ENCODE peak calls at places on chromosomes 4 and X, in eight cellular contexts. X is A549, S is GM12878, R is tibial nerve, U is thyroid gland, P is heart left ventricle, V is stomach, Q is spleen. A is an unnamed sample.

GRCh38 chrX:130994671-130995070 is 63.5 kb upstream of the ARHGAP36 start:
- DNase-seq in X (peak), S (no peak), R (no peak), U (peak), P (no peak), V (no peak), Q (no peak), A (no peak)

GRCh38 chr4:11765849-11766453 is 337.3 kb upstream of the HS3ST1 start:
- DNase-seq in X (peak), S (no peak), R (no peak), U (no peak), P (no peak), V (no peak), Q (no peak), A (peak)

GRCh38 chr4:156195914-156196313 is 242.2 kb upstream of the CTSO start:
- DNase-seq in X (no peak), S (peak), R (no peak), U (no peak), P (no peak), V (no peak), Q (no peak), A (no peak)

GRCh38 chr4:89110541-89110985 is 770 bp upstream of the TIGD2 start:
- DNase-seq in X (no peak), S (no peak), R (no peak), U (peak), P (no peak), V (no peak), Q (no peak), A (peak)

GRCh38 chr4:24527371-24527770 is 57.0 kb downstream of the DHX15 start:
- DNase-seq in X (no peak), S (no peak), R (no peak), U (no peak), P (no peak), V (no peak), Q (no peak), A (no peak)

GRCh38 chr4:145732001-145732400 is 52.1 kb downstream of the C4orf51 start:
- DNase-seq in X (no peak), S (no peak), R (no peak), U (no peak), P (no peak), V (no peak), Q (no peak), A (no peak)

GRCh38 chrX:45667666-45668065 is 467.0 kb upstream of the DIPK2B start:
- DNase-seq in X (no peak), S (no peak), R (no peak), U (no peak), P (no peak), V (no peak), Q (no peak), A (no peak)

GRCh38 chrX:107880054-107880610 is 54.5 kb downstream of the MID2 start:
- DNase-seq in X (no peak), S (no peak), R (no peak), U (peak), P (no peak), V (no peak), Q (no peak), A (no peak)

DNA sequence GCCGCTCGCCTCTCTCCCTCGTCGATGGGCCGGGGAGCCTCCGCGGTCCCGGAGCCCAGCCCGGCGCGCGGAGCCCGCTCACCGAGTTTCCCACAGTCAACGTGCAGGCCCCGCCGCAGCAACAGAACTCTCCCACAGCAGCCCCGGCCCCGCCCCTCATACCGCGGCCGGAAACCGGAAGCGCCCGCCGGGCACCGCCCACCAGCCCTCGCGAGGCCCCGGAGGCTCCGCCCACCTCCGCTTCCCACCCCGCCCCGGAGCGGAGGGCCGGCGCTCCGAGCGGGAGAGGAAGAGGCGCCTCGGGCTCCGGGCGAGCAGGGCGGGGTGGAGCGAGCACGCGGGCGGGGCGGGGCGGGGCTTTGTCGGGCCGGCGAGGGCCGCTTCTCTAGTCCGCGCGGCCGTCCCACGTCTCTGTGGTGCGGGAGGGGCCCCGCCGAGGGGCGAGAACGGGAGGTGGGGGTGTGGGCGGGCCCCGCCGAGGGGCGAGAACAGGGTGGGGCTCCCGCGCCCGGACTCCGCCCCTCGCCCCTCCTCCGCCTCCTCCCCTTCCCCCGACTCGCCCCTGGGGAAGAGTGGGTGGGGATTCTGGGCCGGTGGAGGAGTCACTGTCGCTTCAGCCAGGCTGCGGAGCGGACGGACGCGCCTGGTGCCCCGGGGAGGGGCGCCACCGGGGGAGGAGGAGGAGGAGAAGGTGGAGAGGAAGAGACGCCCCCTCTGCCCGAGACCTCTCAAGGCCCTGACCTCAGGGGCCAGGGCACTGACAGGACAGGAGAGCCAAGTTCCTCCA is at the start of the genes ABCD1 and BCAP31:
- DNase-seq in X (peak), S (peak), R (peak), U (peak), P (peak), V (peak), Q (peak), A (peak)
- TF ChIP-seq POLR2A in X (peak), S (peak), R (peak), U (peak), P (peak), V (no peak), Q (peak), A (peak)

GRCh38 chrX:54496517-54496852 is 451 bp upstream of the FGD1 start:
- DNase-seq in X (no peak), S (no peak), R (no peak), U (no peak), P (no peak), V (no peak), Q (no peak), A (no peak)

GRCh38 chrX:54495814-54496516 is at the start of gene FGD1:
- DNase-seq in X (peak), S (no peak), R (peak), U (peak), P (peak), V (peak), Q (peak), A (peak)

GRCh38 chrX:54494970-54495813 is 842 bp downstream of the FGD1 start:
- DNase-seq in X (peak), S (no peak), R (no peak), U (peak), P (no peak), V (peak), Q (no peak), A (no peak)

GRCh38 chrX:54494166-54494969 is 1.7 kb downstream of the FGD1 start:
- DNase-seq in X (no peak), S (no peak), R (no peak), U (no peak), P (no peak), V (no peak), Q (no peak), A (no peak)

GRCh38 chrX:54492340-54492739 is 3.7 kb downstream of the FGD1 start:
- DNase-seq in X (no peak), S (no peak), R (no peak), U (peak), P (no peak), V (no peak), Q (no peak), A (no peak)
- H3K4me3 ChIP-seq in X (no peak), S (no peak), R (no peak), U (no peak), P (no peak), V (no peak), Q (no peak), A (no peak)

GRCh38 chrX:2609431-2610238 is 81.5 kb upstream of the CD99 start:
- DNase-seq in X (no peak), S (no peak), R (no peak), U (no peak), P (peak), V (no peak), Q (no peak), A (no peak)

GRCh38 chrX:2610246-2611170 is 80.6 kb upstream of the CD99 start:
- DNase-seq in X (no peak), S (no peak), R (no peak), U (no peak), P (peak), V (no peak), Q (no peak), A (no peak)

GRCh38 chrX:2607113-2607512 is 84.0 kb upstream of the CD99 start:
- DNase-seq in X (no peak), S (no peak), R (no peak), U (no peak), P (no peak), V (no peak), Q (no peak), A (no peak)

GRCh38 chrX:2608638-2609430 is 82.3 kb upstream of the CD99 start:
- DNase-seq in X (peak), S (no peak), R (peak), U (peak), P (peak), V (peak), Q (peak), A (peak)
- TF ChIP-seq POLR2A in X (peak), S (peak), R (no peak), U (peak), P (peak), V (no peak), Q (no peak), A (peak)

GRCh38 chrX:72201836-72202536 is 20.4 kb downstream of the PIN4 start:
- DNase-seq in X (peak), S (no peak), R (no peak), U (no peak), P (no peak), V (no peak), Q (no peak), A (no peak)

GRCh38 chrX:72208126-72208525 is 26.6 kb downstream of the PIN4 start:
- DNase-seq in X (no peak), S (no peak), R (no peak), U (no peak), P (no peak), V (no peak), Q (no peak), A (no peak)

GRCh38 chrX:72203421-72203820 is 21.9 kb downstream of the PIN4 start:
- DNase-seq in X (no peak), S (no peak), R (no peak), U (no peak), P (no peak), V (no peak), Q (no peak), A (no peak)

DNA sequence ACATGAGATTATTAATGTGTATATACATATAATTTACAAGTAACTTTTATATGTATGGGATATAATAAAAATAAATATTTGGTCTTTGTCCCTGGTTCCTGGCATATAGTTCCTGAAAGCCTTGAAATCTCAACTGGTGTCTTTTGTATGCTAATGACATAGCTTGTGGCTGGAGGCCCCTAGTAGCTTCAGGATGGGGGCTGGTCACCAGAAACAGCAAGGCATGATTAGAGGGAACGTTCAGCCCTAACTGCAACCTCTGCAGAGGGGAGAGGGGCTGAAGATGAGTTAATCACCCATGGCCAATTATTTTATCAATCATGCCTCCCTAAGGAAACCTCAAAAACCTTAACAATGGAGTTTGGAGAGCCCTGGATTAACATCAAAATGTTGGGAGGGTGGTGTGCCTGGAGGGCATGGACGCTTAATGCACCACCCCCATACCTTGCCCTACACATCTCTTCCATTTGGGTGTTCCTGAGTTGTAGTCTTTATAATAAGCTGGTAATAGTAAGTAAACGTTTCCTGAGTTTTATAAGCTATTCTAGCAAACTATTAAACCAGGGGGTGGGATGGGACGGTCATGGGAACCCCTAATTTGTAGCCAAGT is 21.3 kb downstream of the PIN4 start:
- DNase-seq in X (no peak), S (no peak), R (no peak), U (no peak), P (no peak), V (no peak), Q (no peak), A (no peak)
- H3K4me3 ChIP-seq in X (no peak), S (no peak), R (no peak), U (no peak), P (no peak), V (no peak), Q (no peak), A (no peak)

GRCh38 chrX:138710311-138710791 is 1.2 kb downstream of the FGF13 start:
- DNase-seq in X (peak), S (no peak), R (no peak), U (peak), P (no peak), V (no peak), Q (peak), A (no peak)

GRCh38 chrX:138709886-138710285 is 1.6 kb downstream of the FGF13 start:
- DNase-seq in X (no peak), S (no peak), R (no peak), U (no peak), P (no peak), V (no peak), Q (no peak), A (no peak)

GRCh38 chrX:138710866-138711331 is 618 bp downstream of the FGF13 start:
- DNase-seq in X (no peak), S (no peak), R (no peak), U (peak), P (peak), V (no peak), Q (peak), A (no peak)

GRCh38 chrX:138708268-138708667 is 3.2 kb downstream of the FGF13 start:
- DNase-seq in X (no peak), S (no peak), R (no peak), U (no peak), P (no peak), V (no peak), Q (no peak), A (no peak)

GRCh38 chrX:138711399-138712347 is at the start of gene FGF13:
- DNase-seq in X (peak), S (no peak), R (no peak), U (peak), P (peak), V (peak), Q (peak), A (peak)
- TF ChIP-seq POLR2A in X (no peak), S (no peak), R (no peak), U (peak), P (no peak), V (no peak), Q (no peak), A (no peak)

GRCh38 chr4:2818351-2818939 is 25.2 kb upstream of the ADD1 start:
- DNase-seq in X (no peak), S (no peak), R (no peak), U (peak), P (no peak), V (no peak), Q (no peak), A (no peak)
- H3K4me3 ChIP-seq in X (no peak), S (peak), R (peak), U (peak), P (peak), V (peak), Q (peak), A (peak)

GRCh38 chrX:103629295-103630170 is 758 bp downstream of the TCEAL1 start:
- DNase-seq in X (peak), S (no peak), R (peak), U (peak), P (peak), V (peak), Q (peak), A (peak)
- TF ChIP-seq POLR2A in X (peak), S (peak), R (peak), U (peak), P (no peak), V (no peak), Q (no peak), A (no peak)

GRCh38 chr4:54234497-54235205 is 5.6 kb downstream of the PDGFRA start:
- DNase-seq in X (no peak), S (no peak), R (no peak), U (no peak), P (no peak), V (no peak), Q (no peak), A (no peak)
- H3K4me3 ChIP-seq in X (peak), S (no peak), R (peak), U (no peak), P (peak), V (peak), Q (peak), A (peak)

DNA sequence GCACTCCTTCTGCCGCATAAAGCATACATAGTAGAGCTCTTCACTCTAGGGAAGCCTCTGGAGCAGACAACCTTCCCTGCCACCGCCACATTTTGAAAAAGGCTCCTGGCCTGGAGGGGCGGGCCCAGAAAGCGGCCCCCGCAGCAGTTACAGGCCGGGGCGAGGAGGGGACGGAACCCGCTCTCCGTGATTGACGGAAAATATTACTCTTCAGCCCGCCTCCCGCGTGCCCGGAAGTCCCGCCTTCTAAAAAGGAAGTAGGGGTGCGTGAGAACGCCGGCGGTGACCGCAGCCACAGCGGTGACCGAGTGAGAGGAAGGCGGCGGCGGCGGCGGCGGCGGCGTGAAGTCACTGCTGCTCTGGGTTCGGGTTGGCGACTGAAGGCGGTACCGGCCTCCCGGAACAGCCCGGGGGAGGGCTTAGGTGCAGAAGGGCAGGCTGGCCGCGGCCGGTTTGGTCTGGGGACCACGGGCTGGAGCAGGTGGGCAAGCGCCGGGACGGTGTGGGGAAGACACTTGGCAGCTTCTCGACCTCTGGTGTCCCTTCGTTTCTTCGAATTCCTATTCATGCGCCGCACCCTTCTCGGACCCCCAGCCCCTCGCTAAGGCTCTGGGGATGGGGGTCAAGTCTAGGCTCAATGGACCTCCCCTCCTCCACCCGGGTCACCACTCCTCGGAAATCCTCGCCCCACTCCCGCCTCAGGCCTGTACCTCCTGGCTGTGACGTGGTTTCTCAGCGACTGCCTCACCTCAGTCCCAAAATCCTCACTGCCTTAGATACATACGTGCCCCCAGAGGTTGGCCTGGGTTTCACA is at the start of gene HCCS:
- DNase-seq in X (peak), S (peak), R (peak), U (peak), P (peak), V (peak), Q (peak), A (peak)
- TF ChIP-seq POLR2A in X (peak), S (peak), R (peak), U (peak), P (peak), V (no peak), Q (peak), A (peak)

GRCh38 chr4:186623546-186623945 is 68.2 kb upstream of the MTNR1A start:
- DNase-seq in X (no peak), S (no peak), R (no peak), U (no peak), P (no peak), V (no peak), Q (no peak), A (no peak)
- H3K4me3 ChIP-seq in X (no peak), S (no peak), R (no peak), U (no peak), P (no peak), V (no peak), Q (no peak), A (no peak)

A was measured in Peyer's patch.